ENCODE peak calls at places on chromosomes 11 and 22, in nine cellular contexts. W is BJ, Y is colonic mucosa, E is left ventricle myocardium inferior, R is fibroblast of mammary gland, U is cardiac fibroblast, B is fibroblast of lung, V is left lung, F is AG09319. G is an unnamed sample.

GRCh38 chr11:98601181-98601773 is 419.5 kb upstream of the CNTN5 start:
- DNase-seq in W (no peak), Y (no peak), E (no peak), R (no peak), U (no peak), B (no peak), V (peak; percentile 62), F (no peak), G (no peak)

GRCh38 chr11:105862736-105863367 is 159.2 kb downstream of the MSANTD4 start:
- DNase-seq in W (no peak), Y (no peak), E (no peak), R (peak; percentile 65), U (peak; percentile 67), B (peak; percentile 39), V (no peak), F (peak; percentile 10), G (no peak)

GRCh38 chr11:6812391-6813005 is 13.0 kb upstream of the OR6A2 start:
- DNase-seq in W (no peak), Y (peak; percentile 29), E (no peak), R (peak; percentile 48), U (peak; percentile 50), B (peak; percentile 22), V (no peak), F (no peak), G (no peak)

GRCh38 chr11:59728913-59729312 is 15.3 kb upstream of the OR10V1 start:
- DNase-seq in W (no peak), Y (no peak), E (no peak), R (no peak), U (no peak), B (no peak), V (peak; percentile 75), F (no peak), G (no peak)

GRCh38 chr11:73956876-73957653 is 6.2 kb downstream of the DNAJB13 start:
- DNase-seq in W (no peak), Y (no peak), E (no peak), R (no peak), U (no peak), B (no peak), V (no peak), F (no peak), G (peak; percentile 43)

GRCh38 chr11:73322111-73322985 is 14.3 kb downstream of the ARHGEF17 start:
- DNase-seq in W (no peak), Y (no peak), E (no peak), R (peak; percentile 88), U (peak; percentile 48), B (peak; percentile 64), V (no peak), F (no peak), G (no peak)

GRCh38 chr11:119700536-119701346 is 28.3 kb downstream of the NECTIN1 start:
- DNase-seq in W (no peak), Y (no peak), E (no peak), R (peak; percentile 34), U (no peak), B (no peak), V (peak; percentile 57), F (no peak), G (no peak)

GRCh38 chr22:41600976-41601375 is 11.3 kb upstream of the PMM1 start:
- DNase-seq in W (no peak), Y (no peak), E (no peak), R (no peak), U (no peak), B (no peak), V (peak; percentile 53), F (no peak), G (no peak)

GRCh38 chr11:776459-777287 is 614 bp downstream of the GATD1 start:
- DNase-seq in W (no peak), Y (no peak), E (no peak), R (no peak), U (peak; percentile 33), B (no peak), V (peak; percentile 85), F (no peak), G (peak; percentile 74)

GRCh38 chr22:17890245-17890671 is 116.0 kb upstream of the BID start:
- DNase-seq in W (no peak), Y (peak; percentile 61), E (no peak), R (no peak), U (no peak), B (no peak), V (peak; percentile 34), F (no peak), G (no peak)

GRCh38 chr11:69165775-69166174 is 10.0 kb downstream of the SMIM38 start:
- DNase-seq in W (no peak), Y (no peak), E (no peak), R (no peak), U (no peak), B (no peak), V (no peak), F (no peak), G (no peak)

GRCh38 chr11:69167130-69167915 is 11.6 kb downstream of the SMIM38 start:
- DNase-seq in W (no peak), Y (no peak), E (no peak), R (no peak), U (no peak), B (no peak), V (no peak), F (no peak), G (no peak)

GRCh38 chr11:69167916-69168691 is 12.4 kb downstream of the SMIM38 start:
- DNase-seq in W (no peak), Y (no peak), E (no peak), R (peak; percentile 6), U (no peak), B (no peak), V (no peak), F (no peak), G (no peak)

GRCh38 chr11:69164824-69165223 is 9.1 kb downstream of the SMIM38 start:
- DNase-seq in W (no peak), Y (no peak), E (no peak), R (no peak), U (no peak), B (no peak), V (no peak), F (no peak), G (no peak)

GRCh38 chr11:69166186-69167115 is 10.7 kb downstream of the SMIM38 start:
- DNase-seq in W (peak; percentile 62), Y (no peak), E (peak; percentile 30), R (peak; percentile 75), U (peak; percentile 72), B (peak; percentile 89), V (no peak), F (peak; percentile 19), G (no peak)
- TF ChIP-seq CTCF in W (peak; percentile 43), Y (no peak), E (no peak), R (peak; percentile 21), U (peak; percentile 17), B (peak; percentile 42), V (no peak), F (no peak), G (no peak)

GRCh38 chr22:50326959-50327710 is at the start of gene DENND6B:
- DNase-seq in W (no peak), Y (peak; percentile 80), E (peak; percentile 85), R (peak; percentile 62), U (peak; percentile 85), B (peak; percentile 65), V (peak; percentile 97), F (peak; percentile 52), G (peak; percentile 85)
- TF ChIP-seq CTCF in W (no peak), Y (peak; percentile 41), E (peak; percentile 68), R (no peak), U (no peak), B (no peak), V (peak; percentile 71), F (no peak), G (peak; percentile 64)

DNA sequence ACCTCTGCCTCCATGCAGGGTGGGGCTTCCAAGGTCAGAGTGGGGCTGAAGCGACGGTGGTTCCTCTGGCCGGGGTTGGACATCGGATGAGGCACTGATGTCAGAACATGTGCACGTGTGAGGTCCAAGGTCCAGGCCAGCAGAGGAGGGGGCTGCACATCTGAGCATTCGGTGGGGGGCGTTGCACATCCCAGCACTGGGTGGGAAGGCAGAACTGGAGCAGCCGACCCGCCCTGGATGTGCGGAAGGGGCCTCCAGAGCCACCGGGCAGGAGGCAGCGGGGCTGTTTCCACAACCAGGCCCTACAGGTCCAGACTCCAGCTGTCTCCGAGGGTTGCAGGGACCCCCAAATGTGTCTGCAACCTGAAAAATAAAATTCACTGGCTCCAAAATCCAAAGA is 271.0 kb downstream of the CTTN start:
- DNase-seq in W (no peak), Y (no peak), E (no peak), R (no peak), U (no peak), B (no peak), V (peak; percentile 63), F (no peak), G (no peak)
- TF ChIP-seq CTCF in W (no peak), Y (no peak), E (no peak), R (no peak), U (no peak), B (no peak), V (no peak), F (no peak), G (no peak)

GRCh38 chr11:63911876-63912275 is 5.1 kb downstream of the RCOR2 start:
- DNase-seq in W (no peak), Y (no peak), E (no peak), R (no peak), U (no peak), B (no peak), V (no peak), F (no peak), G (no peak)

GRCh38 chr11:63911440-63911839 is 5.5 kb downstream of the RCOR2 start:
- DNase-seq in W (no peak), Y (no peak), E (no peak), R (no peak), U (no peak), B (no peak), V (no peak), F (no peak), G (peak; percentile 96)

GRCh38 chr11:63910605-63911195 is 6.3 kb downstream of the RCOR2 start:
- DNase-seq in W (no peak), Y (no peak), E (no peak), R (no peak), U (no peak), B (no peak), V (no peak), F (no peak), G (peak; percentile 46)

GRCh38 chr11:63913866-63914830 is 2.8 kb downstream of the RCOR2 start:
- DNase-seq in W (no peak), Y (no peak), E (no peak), R (no peak), U (no peak), B (no peak), V (no peak), F (no peak), G (no peak)

DNA sequence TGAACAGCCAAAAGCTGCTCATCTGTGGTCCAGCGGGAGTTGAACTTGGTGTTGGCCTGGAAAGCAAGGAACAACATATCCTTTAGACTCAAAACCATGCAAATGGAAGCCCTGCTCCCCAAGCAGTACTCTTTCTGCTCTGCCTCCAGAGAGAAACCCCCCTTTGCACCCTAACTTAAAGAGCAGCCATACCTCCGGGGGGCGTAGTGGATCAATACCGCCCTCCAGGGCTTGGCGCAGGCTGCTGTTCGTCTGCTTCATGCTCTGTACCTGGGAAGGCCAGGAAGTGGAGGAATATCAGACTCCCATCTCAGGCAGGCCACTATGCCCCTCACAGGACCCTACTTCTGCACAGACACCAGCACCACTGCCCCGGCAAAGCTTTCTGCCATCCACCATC is 4.3 kb downstream of the RCOR2 start:
- DNase-seq in W (no peak), Y (no peak), E (no peak), R (no peak), U (no peak), B (no peak), V (no peak), F (no peak), G (peak; percentile 29)
- TF ChIP-seq CTCF in W (no peak), Y (no peak), E (no peak), R (no peak), U (no peak), B (no peak), V (no peak), F (no peak), G (no peak)